ENCODE peak calls at places on chromosomes 16 and 17, in ten cellular contexts. W is EL; Z is naive B cell; O is MG63; J is activated CD8-positive, alpha-beta memory T cell treated with anti-CD3 and anti-CD28 coated beads for 1 hour; F is GOT3; G is cardiac muscle cell; Q is stimulated activated CD4-positive, alpha-beta T cell treated with anti-CD3 and anti-CD28 coated beads, Interleukin-12 subunit alpha, Interleukin-12 subunit beta, amount 100 ng/mL, for 48 hours; S is NCI-H1092 treated with DMSO at 0.1 percent for 48 hours; P is A549. A is an unnamed sample.

GRCh38 chr16:4693956-4694663 is 748 bp downstream of the NUDT16L1 start:
- DNase-seq in W (peak), Z (peak), O (peak), J (peak), F (no peak), G (peak), Q (no peak), S (peak), P (no peak), A (peak)

GRCh38 chr16:11639008-11639562 is 29.2 kb upstream of the SNN start:
- DNase-seq in W (no peak), Z (no peak), O (no peak), J (no peak), F (no peak), G (no peak), Q (no peak), S (no peak), P (no peak), A (no peak)

GRCh38 chr17:32673964-32674363 is 187.2 kb downstream of the CDK5R1 start:
- DNase-seq in W (peak), Z (no peak), O (no peak), J (no peak), F (no peak), G (no peak), Q (no peak), S (no peak), P (no peak), A (no peak)

GRCh38 chr16:61900482-61900881 is 135.8 kb downstream of the CDH8 start:
- DNase-seq in W (peak), Z (no peak), O (peak), J (no peak), F (no peak), G (peak), Q (no peak), S (no peak), P (peak), A (no peak)

GRCh38 chr17:28471531-28472342 is 1.7 kb upstream of the SLC13A2 start:
- DNase-seq in W (no peak), Z (no peak), O (no peak), J (no peak), F (no peak), G (no peak), Q (no peak), S (no peak), P (no peak), A (no peak)

GRCh38 chr17:30475206-30475605 is 2.0 kb upstream of the GOSR1 start:
- DNase-seq in W (no peak), Z (no peak), O (no peak), J (no peak), F (no peak), G (no peak), Q (no peak), S (no peak), P (no peak), A (no peak)

GRCh38 chr17:1168537-1169234 is 11.1 kb downstream of the ABR start:
- DNase-seq in W (no peak), Z (no peak), O (no peak), J (no peak), F (no peak), G (no peak), Q (no peak), S (peak), P (no peak), A (no peak)

GRCh38 chr17:290626-291025 is 62.0 kb downstream of the RPH3AL start:
- DNase-seq in W (no peak), Z (no peak), O (no peak), J (no peak), F (no peak), G (no peak), Q (no peak), S (no peak), P (no peak), A (no peak)

GRCh38 chr16:14963281-14964173 is 11.3 kb upstream of the PDXDC1 start:
- DNase-seq in W (no peak), Z (no peak), O (no peak), J (no peak), F (no peak), G (no peak), Q (no peak), S (no peak), P (no peak), A (no peak)

GRCh38 chr16:8866884-8867482 is 1.8 kb downstream of the CARHSP1 start:
- DNase-seq in W (no peak), Z (no peak), O (no peak), J (no peak), F (no peak), G (no peak), Q (no peak), S (peak), P (no peak), A (no peak)

GRCh38 chr16:6988846-6989245 is 343.8 kb upstream of the RBFOX1 start:
- DNase-seq in W (no peak), Z (no peak), O (no peak), J (no peak), F (no peak), G (no peak), Q (no peak), S (no peak), P (no peak), A (no peak)

GRCh38 chr16:56481468-56482112 is 30.2 kb downstream of the OGFOD1 start:
- DNase-seq in W (peak), Z (no peak), O (no peak), J (no peak), F (no peak), G (no peak), Q (no peak), S (no peak), P (no peak), A (no peak)

GRCh38 chr17:27810211-27810901 is 10.0 kb upstream of the NOS2 start:
- DNase-seq in W (no peak), Z (no peak), O (no peak), J (no peak), F (no peak), G (no peak), Q (peak), S (no peak), P (no peak), A (peak)

GRCh38 chr16:9977333-9977897 is 204.8 kb downstream of the GRIN2A start:
- DNase-seq in W (no peak), Z (no peak), O (no peak), J (no peak), F (no peak), G (no peak), Q (no peak), S (no peak), P (no peak), A (no peak)

GRCh38 chr16:2919511-2920255 is 8.0 kb downstream of the FLYWCH1 start:
- DNase-seq in W (peak), Z (peak), O (peak), J (no peak), F (no peak), G (peak), Q (peak), S (peak), P (peak), A (peak)

GRCh38 chr17:13671771-13672170 is 70.0 kb upstream of the HS3ST3A1 start:
- DNase-seq in W (peak), Z (no peak), O (peak), J (no peak), F (no peak), G (peak), Q (no peak), S (no peak), P (no peak), A (no peak)

GRCh38 chr17:58381124-58381838 is 29.3 kb upstream of the SUPT4H1 start:
- DNase-seq in W (no peak), Z (no peak), O (no peak), J (no peak), F (no peak), G (peak), Q (no peak), S (no peak), P (peak), A (no peak)

GRCh38 chr17:70820276-70820675 is 650.9 kb downstream of the KCNJ2 start:
- DNase-seq in W (peak), Z (no peak), O (peak), J (no peak), F (no peak), G (no peak), Q (no peak), S (no peak), P (no peak), A (no peak)

GRCh38 chr17:40605301-40605700 is 40.0 kb upstream of the CCR7 start:
- DNase-seq in W (no peak), Z (no peak), O (no peak), J (no peak), F (no peak), G (no peak), Q (peak), S (no peak), P (no peak), A (no peak)

GRCh38 chr17:77471984-77472836 is 331.4 kb downstream of the SEC14L1 start:
- DNase-seq in W (peak), Z (no peak), O (peak), J (no peak), F (no peak), G (peak), Q (no peak), S (peak), P (no peak), A (no peak)

GRCh38 chr17:78137392-78138203 is 7.0 kb downstream of the TMC8 start:
- DNase-seq in W (no peak), Z (peak), O (no peak), J (no peak), F (no peak), G (no peak), Q (no peak), S (no peak), P (peak), A (no peak)

GRCh38 chr17:1072551-1072961 is 75.6 kb downstream of the TIMM22 start:
- DNase-seq in W (no peak), Z (no peak), O (no peak), J (no peak), F (no peak), G (no peak), Q (no peak), S (no peak), P (no peak), A (no peak)

GRCh38 chr16:73069581-73070262 is 21.8 kb upstream of the ZFHX3 start:
- DNase-seq in W (no peak), Z (no peak), O (no peak), J (no peak), F (no peak), G (no peak), Q (no peak), S (no peak), P (no peak), A (no peak)

GRCh38 chr17:33288954-33289353 is 4.1 kb downstream of the ASIC2 start:
- DNase-seq in W (no peak), Z (no peak), O (no peak), J (no peak), F (no peak), G (no peak), Q (no peak), S (no peak), P (no peak), A (no peak)

GRCh38 chr16:27811881-27812280 is 251.6 kb downstream of the GSG1L start:
- DNase-seq in W (no peak), Z (no peak), O (no peak), J (no peak), F (no peak), G (no peak), Q (no peak), S (no peak), P (no peak), A (no peak)

GRCh38 chr16:1785846-1786170 is 3.0 kb downstream of the NUBP2 start:
- DNase-seq in W (no peak), Z (no peak), O (no peak), J (no peak), F (no peak), G (no peak), Q (no peak), S (no peak), P (no peak), A (no peak)

GRCh38 chr16:69936252-69936651 is 14.9 kb upstream of the CLEC18A start:
- DNase-seq in W (no peak), Z (no peak), O (no peak), J (no peak), F (no peak), G (no peak), Q (no peak), S (no peak), P (no peak), A (no peak)

A was measured in GM10248.